ENCODE peak calls at places on chromosomes 7 and 10, in seven cellular contexts. P, Q, U, S, W, I and E are unnamed samples.

GRCh38 chr7:140841316-140841715 is 83.4 kb downstream of the BRAF start:
- DNase-seq in P (no peak), Q (no peak), U (no peak), S (no peak), W (no peak), I (no peak), E (no peak)

GRCh38 chr7:94394058-94394398 is 667 bp upstream of the COL1A2 start:
- DNase-seq in P (no peak), Q (no peak), U (no peak), S (no peak), W (no peak), I (no peak), E (no peak)

GRCh38 chr7:157361537-157361936 is 24.7 kb downstream of the DNAJB6 start:
- DNase-seq in P (no peak), Q (no peak), U (no peak), S (no peak), W (no peak), I (no peak), E (no peak)

GRCh38 chr7:75979361-75980125 is 14.9 kb downstream of the TMEM120A start:
- DNase-seq in P (no peak), Q (no peak), U (no peak), S (no peak), W (no peak), I (no peak), E (no peak)

GRCh38 chr7:120993575-120994191 is 5.2 kb downstream of the CPED1 start:
- DNase-seq in P (no peak), Q (no peak), U (no peak), S (no peak), W (no peak), I (no peak), E (no peak)

GRCh38 chr7:132380065-132380464 is 196.2 kb downstream of the PLXNA4 start:
- DNase-seq in P (no peak), Q (no peak), U (peak), S (no peak), W (no peak), I (no peak), E (no peak)

GRCh38 chr7:272108-272615 is 17.8 kb upstream of the FOXL3 start:
- DNase-seq in P (no peak), Q (no peak), U (no peak), S (no peak), W (no peak), I (no peak), E (no peak)

GRCh38 chr7:44279731-44280505 is 45.5 kb downstream of the CAMK2B start:
- DNase-seq in P (no peak), Q (no peak), U (no peak), S (no peak), W (peak), I (no peak), E (no peak)

GRCh38 chr7:107606303-107606702 is 26.3 kb downstream of the BCAP29 start:
- DNase-seq in P (no peak), Q (no peak), U (no peak), S (no peak), W (no peak), I (no peak), E (no peak)

GRCh38 chr10:43259981-43260761 is 6.7 kb downstream of the RASGEF1A start:
- DNase-seq in P (no peak), Q (no peak), U (no peak), S (no peak), W (no peak), I (no peak), E (no peak)

GRCh38 chr7:158740657-158741293 is 36.2 kb upstream of the NCAPG2 start:
- DNase-seq in P (no peak), Q (no peak), U (no peak), S (no peak), W (no peak), I (peak), E (peak)

GRCh38 chr10:59907537-59907917 is 1.2 kb upstream of the CCDC6 start:
- DNase-seq in P (no peak), Q (no peak), U (peak), S (peak), W (no peak), I (no peak), E (no peak)

GRCh38 chr10:52213511-52213831 is 100.6 kb upstream of the DKK1 start:
- DNase-seq in P (no peak), Q (no peak), U (peak), S (peak), W (no peak), I (no peak), E (peak)

GRCh38 chr10:94027197-94027596 is 33.5 kb downstream of the PLCE1 start:
- DNase-seq in P (no peak), Q (no peak), U (no peak), S (no peak), W (no peak), I (no peak), E (no peak)

GRCh38 chr7:55178863-55179773 is 160.3 kb downstream of the EGFR start:
- DNase-seq in P (no peak), Q (no peak), U (no peak), S (no peak), W (no peak), I (no peak), E (no peak)

GRCh38 chr10:114110174-114110972 is 63.6 kb downstream of the CCDC186 start:
- DNase-seq in P (peak), Q (no peak), U (peak), S (peak), W (no peak), I (no peak), E (no peak)